ENCODE peak calls at places on chromosomes 5 and 9, in eight cellular contexts. P is esophagus squamous epithelium, J is fibroblast of lung, I is brain microvascular endothelial cell, T is DND-41, V is gastrocnemius medialis, H is OCI-LY7, F is psoas muscle. U is an unnamed sample.
A peak's percentile ranks its signal among the peaks of the same experiment; 100 is the strongest.

GRCh38 chr9:4738866-4739586 is 2.0 kb downstream of the AK3 start:
- DNase-seq in F (no peak), T (no peak), P (no peak), I (no peak), H (no peak), J (no peak), V (no peak), U (no peak)

GRCh38 chr9:13993482-13994267 is 320.3 kb downstream of the NFIB start:
- DNase-seq in V (peak; percentile 33), T (no peak), P (no peak), F (no peak), I (no peak), J (no peak), H (no peak), U (no peak)

GRCh38 chr5:35145671-35146317 is 84.5 kb downstream of the PRLR start:
- DNase-seq in J (no peak), P (no peak), V (no peak), H (no peak), T (no peak), I (no peak), F (no peak), U (no peak)

GRCh38 chr9:112780637-112781036 is 30.1 kb downstream of the SNX30 start:
- DNase-seq in J (no peak), V (no peak), H (no peak), I (no peak), P (no peak), F (no peak), T (no peak), U (no peak)

GRCh38 chr5:43034591-43034968 is 5.5 kb downstream of the ANXA2R start:
- DNase-seq in P (no peak), I (peak; percentile 59), H (peak; percentile 40), T (peak; percentile 60), F (no peak), J (peak; percentile 84), V (no peak), U (no peak)

GRCh38 chr5:98569288-98569687 is 204.2 kb upstream of the RGMB start:
- DNase-seq in H (no peak), T (no peak), J (no peak), P (no peak), I (no peak), V (no peak), F (no peak), U (no peak)

GRCh38 chr9:71909887-71910601 is 949 bp downstream of the ABHD17B start:
- DNase-seq in I (peak; percentile 20), J (peak; percentile 39), F (peak; percentile 66), T (peak; percentile 65), H (peak; percentile 54), P (no peak), V (peak; percentile 35), U (peak; percentile 58)

GRCh38 chr9:71446499-71447411 is 321.6 kb downstream of the CEMIP2 start:
- DNase-seq in P (no peak), V (no peak), F (peak; percentile 12), J (peak; percentile 60), H (no peak), I (peak; percentile 48), T (peak; percentile 4), U (peak; percentile 64)

GRCh38 chr9:121319394-121319780 is 50.7 kb downstream of the STOM start:
- DNase-seq in V (no peak), P (no peak), F (no peak), I (no peak), H (no peak), J (no peak), T (no peak), U (no peak)

GRCh38 chr5:180604271-180604670 is 13.0 kb upstream of the SCGB3A1 start:
- DNase-seq in H (no peak), P (no peak), F (no peak), I (no peak), J (no peak), V (no peak), T (no peak), U (no peak)

GRCh38 chr9:72614057-72614456 is 92.6 kb downstream of the TMC1 start:
- DNase-seq in T (no peak), P (no peak), I (no peak), F (no peak), H (no peak), J (no peak), V (no peak), U (no peak)

DNA sequence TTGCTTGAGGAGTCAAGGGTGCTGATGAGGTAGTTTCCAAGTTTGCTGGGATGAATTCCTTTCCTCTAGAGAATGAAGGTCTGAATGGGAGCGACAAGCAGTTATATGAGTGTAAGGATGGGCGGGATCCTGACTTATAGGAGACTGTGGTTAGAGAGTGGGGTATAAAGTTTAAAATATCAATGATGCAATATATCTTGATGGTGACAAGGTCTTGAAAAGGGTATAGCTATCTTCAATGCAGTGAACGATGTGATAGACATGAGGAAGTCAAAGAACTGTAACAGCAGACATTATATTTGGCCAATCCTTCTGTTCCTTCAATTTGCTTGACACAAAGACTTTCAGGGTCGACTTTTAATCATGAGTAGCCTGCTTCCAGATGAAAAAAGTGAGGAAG is 201.1 kb upstream of the HAPLN1 start:
- DNase-seq in F (no peak), J (peak; percentile 54), V (no peak), H (no peak), P (no peak), I (no peak), T (no peak), U (no peak)
- H3K27ac ChIP-seq in F (no peak overlapping the region), J (no peak overlapping the region), V (no peak overlapping the region), H (no peak overlapping the region), P (no peak overlapping the region), I (no peak overlapping the region), T (no peak overlapping the region), U (no peak overlapping the region)

GRCh38 chr9:16813838-16814237 is 56.6 kb downstream of the BNC2 start:
- DNase-seq in H (no peak), T (no peak), P (no peak), V (no peak), F (no peak), J (no peak), I (no peak), U (no peak)
- H3K27ac ChIP-seq in H (no peak overlapping the region), T (no peak overlapping the region), P (no peak overlapping the region), V (no peak overlapping the region), F (no peak overlapping the region), J (no peak overlapping the region), I (no peak overlapping the region), U (no peak overlapping the region)

DNA sequence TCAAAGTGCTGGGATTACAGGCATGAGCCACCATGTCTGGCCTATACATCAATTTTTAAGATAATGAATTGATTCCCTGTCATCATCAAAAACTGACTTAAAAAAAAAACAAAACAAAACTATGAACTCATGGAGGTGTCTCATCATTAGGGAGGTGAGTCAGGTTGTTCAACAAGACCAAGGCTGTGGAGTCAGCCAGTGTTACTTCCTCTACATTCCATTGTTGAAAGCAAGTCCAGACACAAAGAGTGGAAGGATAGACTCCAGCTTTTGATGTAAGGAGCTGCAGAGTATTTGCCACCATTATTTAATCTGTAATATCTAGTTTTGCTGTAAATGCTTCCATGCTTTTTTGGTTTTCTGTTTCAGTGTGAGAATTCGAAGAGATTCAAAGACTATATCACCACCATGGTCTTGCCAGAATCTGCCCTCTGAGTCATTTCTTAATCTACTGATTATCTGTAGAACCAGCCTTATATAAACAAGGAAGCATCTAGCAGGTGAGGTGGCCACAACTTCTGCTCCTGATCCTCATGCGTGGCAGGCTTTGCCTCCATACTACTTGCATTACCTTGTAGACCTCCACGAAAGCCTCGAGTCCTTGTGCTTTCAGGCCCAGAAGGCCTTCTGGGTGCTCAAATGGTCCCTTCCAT is 156.1 kb downstream of the FGF1 start:
- DNase-seq in P (no peak), F (no peak), I (peak; percentile 77), V (no peak), H (no peak), T (no peak), J (peak; percentile 91), U (no peak)
- H3K27ac ChIP-seq in P (no peak overlapping the region), F (no peak overlapping the region), I (no peak overlapping the region), V (no peak overlapping the region), H (no peak overlapping the region), T (no peak overlapping the region), J (no peak overlapping the region), U (no peak overlapping the region)

GRCh38 chr9:97293207-97293721 is 14.2 kb upstream of the CCDC180 start:
- DNase-seq in P (no peak), F (peak; percentile 66), I (peak; percentile 41), V (peak; percentile 29), T (no peak), H (no peak), J (peak; percentile 25), U (no peak)
- H3K27ac ChIP-seq in P (no peak overlapping the region), F (peak overlapping the region; percentile 27), I (no peak overlapping the region), V (peak overlapping the region; percentile 45), T (no peak overlapping the region), H (no peak overlapping the region), J (no peak overlapping the region), U (no peak overlapping the region)

DNA sequence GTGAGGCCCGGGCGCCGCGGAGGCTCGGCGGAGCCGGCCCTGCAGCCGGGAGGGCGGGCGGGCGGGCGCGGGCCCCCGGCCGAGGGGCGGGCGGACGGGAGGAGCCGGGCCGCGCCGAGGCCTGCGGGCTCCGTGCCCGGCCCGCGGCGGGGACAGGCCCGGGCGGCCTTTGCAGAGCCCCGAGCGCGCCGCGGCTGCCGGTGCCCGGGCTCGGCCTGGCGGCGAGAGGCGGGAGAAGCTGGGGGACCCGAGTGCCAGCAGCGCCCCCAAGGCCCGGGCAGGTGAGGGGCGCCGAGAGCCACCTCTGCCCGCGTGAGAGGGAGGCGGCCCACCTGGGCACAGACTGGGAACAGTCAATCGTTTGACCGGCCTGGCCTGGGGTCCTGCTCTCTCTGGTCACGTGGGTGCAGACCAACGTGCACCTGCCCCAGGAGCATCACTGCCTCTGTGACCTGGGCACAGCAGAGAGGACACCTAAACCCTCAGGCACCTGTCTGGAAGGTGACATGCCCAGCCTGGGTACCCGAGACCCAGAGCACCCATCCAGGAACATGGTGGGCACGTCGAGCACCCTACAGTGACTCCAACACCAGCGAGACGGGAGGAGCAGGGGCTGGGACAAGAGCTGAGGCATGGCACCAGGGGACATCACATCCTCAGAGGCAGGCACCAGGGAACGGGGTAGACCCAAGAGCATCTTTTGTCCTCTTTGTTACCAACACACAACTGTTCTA is 554 bp downstream of the MVB12B start:
- DNase-seq in H (peak; percentile 5), J (no peak), F (peak; percentile 32), P (no peak), I (no peak), T (peak; percentile 10), V (no peak), U (no peak)
- H3K27ac ChIP-seq in H (no peak overlapping the region), J (peak overlapping the region; percentile 19), F (peak overlapping the region; percentile 80), P (peak overlapping the region; percentile 79), I (no peak overlapping the region), T (peak overlapping the region; percentile 51), V (peak overlapping the region; percentile 92), U (peak overlapping the region; percentile 95)

DNA sequence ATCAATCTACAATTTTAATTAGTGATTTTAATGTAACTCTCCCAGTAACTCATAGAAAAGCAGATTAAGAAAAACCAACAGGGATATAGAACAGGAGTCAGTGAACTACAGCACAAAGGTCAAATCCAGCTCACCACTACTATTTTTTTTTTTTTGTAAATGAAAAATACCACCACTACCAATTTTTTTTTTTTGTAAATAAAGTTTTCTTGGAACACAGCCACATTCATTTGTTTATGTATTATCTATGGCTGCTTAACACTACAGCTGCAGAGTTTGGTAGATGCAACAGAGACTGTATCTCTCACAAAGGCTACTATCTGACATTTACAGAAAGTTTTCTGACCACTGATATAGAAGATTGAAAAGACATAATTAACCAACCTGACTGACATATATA is 11.7 kb downstream of the ZNF510 start:
- DNase-seq in V (no peak), T (no peak), H (no peak), J (no peak), P (no peak), F (no peak), I (no peak), U (no peak)
- H3K27ac ChIP-seq in V (no peak overlapping the region), T (no peak overlapping the region), H (no peak overlapping the region), J (no peak overlapping the region), P (no peak overlapping the region), F (no peak overlapping the region), I (no peak overlapping the region), U (no peak overlapping the region)